ENCODE peak calls at places on chromosomes 5 and 9, in nine cellular contexts. C is activated CD4-positive, alpha-beta T cell treated with anti-CD3 and anti-CD28 coated beads, Interleukin-2, amount 10 ng/mL, durations not matched to agents 7 days and 5 days; H is GOT3; D is RPMI8226; Q is AML-193; I is left ventricle myocardium inferior; G is HEK293T; S is stimulated activated CD4-positive, alpha-beta T cell treated with anti-CD3 and anti-CD28 coated beads, Interleukin-1b, Interleukin-23, amount 100 ng/mL, for 24 hours; Z is head of caudate nucleus. X is an unnamed sample.

GRCh38 chr5:10229306-10230048 is 20.2 kb downstream of the ATPSCKMT start:
- DNase-seq in G (no peak), C (no peak), S (no peak), Z (no peak), H (no peak), Q (no peak), I (no peak), D (no peak), X (no peak)

GRCh38 chr9:10436771-10437170 is 176.0 kb downstream of the PTPRD start:
- DNase-seq in Z (no peak), H (no peak), Q (no peak), I (no peak), G (no peak), S (no peak), C (no peak), D (no peak), X (no peak)

GRCh38 chr5:22314548-22314947 is 538.6 kb downstream of the CDH12 start:
- DNase-seq in G (no peak), Z (no peak), C (no peak), D (no peak), S (no peak), Q (no peak), H (no peak), I (no peak), X (no peak)

GRCh38 chr9:131477367-131477766 is 25.4 kb upstream of the POMT1 start:
- DNase-seq in H (no peak), D (no peak), I (no peak), Q (no peak), G (no peak), Z (no peak), C (no peak), S (no peak), X (no peak)

GRCh38 chr5:57172466-57172961 is 1.3 kb upstream of the GPBP1 start:
- DNase-seq in Q (peak), I (no peak), S (no peak), Z (no peak), C (peak), D (peak), H (no peak), G (no peak), X (peak)

GRCh38 chr5:156896545-156896944 is 46.5 kb downstream of the PPP1R2B start:
- DNase-seq in G (no peak), H (no peak), Z (no peak), C (no peak), Q (no peak), D (no peak), I (no peak), S (no peak), X (no peak)

GRCh38 chr9:98074119-98074990 is 17.8 kb downstream of the NANS start:
- DNase-seq in G (peak), D (peak), Z (peak), S (peak), H (no peak), C (peak), I (peak), Q (no peak), X (peak)

GRCh38 chr5:134944630-134945029 is 23.1 kb upstream of the CATSPER3 start:
- DNase-seq in G (no peak), Q (no peak), Z (no peak), H (no peak), D (no peak), C (no peak), I (no peak), S (no peak), X (no peak)

GRCh38 chr5:104739503-104739902 is 1176.9 kb upstream of the NUDT12 start:
- DNase-seq in S (no peak), C (no peak), G (no peak), I (no peak), D (no peak), Q (no peak), Z (no peak), H (no peak), X (no peak)

GRCh38 chr9:133116346-133117231 is 4.5 kb downstream of the RALGDS start:
- DNase-seq in S (no peak), C (no peak), Z (peak), H (no peak), D (no peak), G (no peak), Q (no peak), I (peak), X (no peak)